ENCODE peak calls at places on chromosomes 5 and 9, in six cellular contexts. J is right atrium auricular region; D is left lung; E is effector memory CD4-positive, alpha-beta T cell; R is small intestine; U is gastrocnemius medialis. V is an unnamed sample.
A peak's percentile ranks its signal among the peaks of the same experiment; 100 is the strongest.

GRCh38 chr5:131814990-131815389 is 18.2 kb upstream of the FNIP1 start:
- DNase-seq in J (no peak), D (no peak), E (no peak), R (peak; percentile 72), U (no peak), V (no peak)

GRCh38 chr5:140189977-140190867 is 15.2 kb downstream of the CYSTM1 start:
- DNase-seq in J (no peak), D (no peak), E (no peak), R (no peak), U (peak; percentile 45), V (no peak)

GRCh38 chr9:20563917-20564316 is 58.4 kb downstream of the MLLT3 start:
- DNase-seq in J (no peak), D (no peak), E (no peak), R (no peak), U (no peak), V (no peak)

GRCh38 chr5:167105951-167106350 is 1185.5 kb upstream of the WWC1 start:
- DNase-seq in J (no peak), D (no peak), E (no peak), R (no peak), U (no peak), V (no peak)

GRCh38 chr5:669842-670395 is 23.2 kb downstream of the TPPP start:
- DNase-seq in J (no peak), D (peak; percentile 74), E (no peak), R (no peak), U (no peak), V (peak; percentile 61)

GRCh38 chr5:115810776-115811175 is 5.7 kb downstream of the CDO1 start:
- DNase-seq in J (no peak), D (no peak), E (no peak), R (no peak), U (no peak), V (no peak)

GRCh38 chr9:117405950-117406705 is 8.7 kb downstream of the ASTN2 start:
- DNase-seq in J (no peak), D (no peak), E (no peak), R (no peak), U (no peak), V (no peak)

GRCh38 chr9:123679330-123679987 is 250.5 kb downstream of the DENND1A start:
- DNase-seq in J (no peak), D (no peak), E (no peak), R (peak; percentile 17), U (no peak), V (no peak)

GRCh38 chr5:12367973-12368372 is 463.7 kb upstream of the CTNND2 start:
- DNase-seq in J (no peak), D (no peak), E (no peak), R (no peak), U (no peak), V (no peak)

GRCh38 chr9:84501587-84501986 is 161.0 kb upstream of the SLC28A3 start:
- DNase-seq in J (no peak), D (no peak), E (no peak), R (no peak), U (no peak), V (no peak)

GRCh38 chr5:133261993-133262392 is 210.2 kb downstream of the HSPA4 start:
- DNase-seq in J (no peak), D (no peak), E (no peak), R (no peak), U (no peak), V (no peak)

GRCh38 chr5:73234156-73234555 is 61.2 kb downstream of the TMEM174 start:
- DNase-seq in J (no peak), D (peak; percentile 59), E (no peak), R (no peak), U (no peak), V (no peak)

GRCh38 chr5:6703791-6704190 is 9.4 kb upstream of the TENT4A start:
- DNase-seq in J (no peak), D (no peak), E (no peak), R (no peak), U (no peak), V (no peak)

GRCh38 chr9:137384116-137384756 is 38.7 kb downstream of the EXD3 start:
- DNase-seq in J (no peak), D (no peak), E (no peak), R (no peak), U (no peak), V (no peak)

GRCh38 chr5:170572453-170572852 is 68.6 kb downstream of the KCNIP1 start:
- DNase-seq in J (no peak), D (no peak), E (no peak), R (no peak), U (no peak), V (no peak)

GRCh38 chr9:133148351-133149129 is 15.2 kb downstream of the GBGT1 start:
- DNase-seq in J (no peak), D (peak; percentile 91), E (peak; percentile 59), R (peak; percentile 61), U (no peak), V (peak; percentile 88)

GRCh38 chr5:169637085-169637855 is at the start of gene DOCK2:
- DNase-seq in J (no peak), D (peak; percentile 97), E (peak; percentile 42), R (peak; percentile 14), U (peak; percentile 30), V (peak; percentile 87)

GRCh38 chr9:37998881-37999311 is 70.1 kb downstream of the SHB start:
- DNase-seq in J (no peak), D (no peak), E (no peak), R (no peak), U (no peak), V (no peak)

GRCh38 chr9:89633404-89633803 is 28.6 kb downstream of the GADD45G start:
- DNase-seq in J (no peak), D (no peak), E (no peak), R (no peak), U (no peak), V (no peak)

GRCh38 chr9:136686794-136687711 is at the start of gene AGPAT2:
- DNase-seq in J (peak; percentile 74), D (peak; percentile 95), E (peak; percentile 49), R (peak; percentile 85), U (peak; percentile 79), V (peak; percentile 94)

GRCh38 chr9:109213300-109214121 is 46.5 kb upstream of the FRRS1L start:
- DNase-seq in J (no peak), D (no peak), E (no peak), R (no peak), U (no peak), V (no peak)

GRCh38 chr5:74056789-74057164 is 430.8 kb downstream of the ARHGEF28 start:
- DNase-seq in J (no peak), D (no peak), E (no peak), R (peak; percentile 54), U (no peak), V (no peak)

GRCh38 chr5:900781-901180 is 8.1 kb downstream of the TRIP13 start:
- DNase-seq in J (no peak), D (no peak), E (no peak), R (no peak), U (no peak), V (no peak)

GRCh38 chr5:111072949-111073682 is 1.6 kb downstream of the TSLP start:
- DNase-seq in J (peak; percentile 66), D (peak; percentile 88), E (peak; percentile 24), R (peak; percentile 17), U (peak; percentile 58), V (peak; percentile 85)

GRCh38 chr5:92594031-92594430 is 987.0 kb downstream of the NR2F1-AS1 start:
- DNase-seq in J (no peak), D (no peak), E (no peak), R (no peak), U (no peak), V (no peak)

GRCh38 chr9:107020040-107020530 is 157.1 kb downstream of the ZNF462 start:
- DNase-seq in J (no peak), D (no peak), E (no peak), R (no peak), U (no peak), V (no peak)

GRCh38 chr5:14701556-14701955 is 37.0 kb downstream of the OTULIN start:
- DNase-seq in J (no peak), D (no peak), E (no peak), R (no peak), U (no peak), V (no peak)
- H3K27ac ChIP-seq in J (no peak overlapping the region), D (no peak overlapping the region), E (no peak overlapping the region), R (no peak overlapping the region), U (no peak overlapping the region), V (peak overlapping the region; percentile 6)

DNA sequence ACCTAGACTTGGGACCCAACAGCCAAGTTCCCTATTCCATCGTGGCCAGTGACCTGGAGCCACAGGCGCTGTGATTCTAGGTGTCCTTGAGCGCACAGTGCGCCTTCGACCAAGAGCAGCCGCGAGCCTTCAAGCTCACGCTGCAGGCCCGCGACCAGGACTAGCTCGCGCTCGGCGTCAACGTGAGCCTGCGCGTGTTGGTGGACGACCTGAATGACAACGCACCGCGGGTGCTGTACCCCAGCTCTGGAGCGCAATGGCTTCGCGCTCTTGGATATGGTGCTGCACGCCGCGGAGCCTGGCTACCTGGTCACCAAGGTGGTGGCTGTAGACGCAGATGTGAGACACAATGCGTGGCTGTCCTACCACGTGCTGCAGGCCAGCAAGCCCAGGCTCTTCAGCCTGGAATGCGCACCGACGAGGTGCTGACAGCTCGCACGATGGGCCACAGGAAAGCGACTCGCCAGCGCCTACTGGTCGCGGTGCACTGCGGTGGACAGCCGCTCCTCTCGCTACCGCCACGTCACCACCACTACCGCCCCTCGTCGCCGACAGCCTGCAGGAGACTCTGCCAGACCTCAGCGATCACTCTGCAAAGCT is 11.4 kb downstream of the PCDHGA12 start:
- DNase-seq in J (no peak), D (no peak), E (no peak), R (no peak), U (no peak), V (no peak)
- H3K9me3 ChIP-seq in J (peaks cover 5% of the 10 kb centered on the region), D (peaks cover 48% of the 10 kb centered on the region), E (no peaks in the 10 kb centered on the region), R (no peaks in the 10 kb centered on the region), U (no peaks in the 10 kb centered on the region), V (peaks cover 19% of the 10 kb centered on the region)

DNA sequence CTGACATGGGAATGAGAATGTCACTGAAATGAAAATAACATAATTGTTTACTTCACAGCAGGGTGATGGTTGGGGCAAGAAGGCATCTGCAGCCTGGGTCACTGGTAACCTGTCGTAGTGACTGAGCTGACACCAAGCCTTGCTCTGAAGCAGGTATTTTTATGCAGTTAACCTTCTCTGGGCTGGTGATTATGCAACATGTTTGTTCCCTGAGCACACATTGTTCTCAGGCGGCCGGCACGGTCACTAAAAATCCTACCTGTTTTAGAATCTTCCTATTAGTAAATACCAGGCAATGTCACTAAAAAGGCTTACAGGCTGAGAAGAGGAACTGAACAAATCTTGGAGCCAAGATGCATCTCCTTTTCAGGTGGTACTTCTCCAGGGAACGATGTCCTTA is 157.8 kb upstream of the NR3C1 start:
- DNase-seq in J (no peak), D (no peak), E (no peak), R (no peak), U (peak; percentile 23), V (no peak)
- H3K4me3 ChIP-seq in J (no peak overlapping the region), D (no peak overlapping the region), E (no peak overlapping the region), R (no peak overlapping the region), U (no peak overlapping the region), V (no peak overlapping the region)

GRCh38 chr5:104061707-104062106 is 499.1 kb upstream of the NUDT12 start:
- DNase-seq in J (no peak), D (no peak), E (no peak), R (no peak), U (no peak), V (no peak)

GRCh38 chr5:104062495-104063377 is 500.1 kb upstream of the NUDT12 start:
- DNase-seq in J (no peak), D (no peak), E (no peak), R (no peak), U (no peak), V (no peak)
- H3K27ac ChIP-seq in J (no peak overlapping the region), D (no peak overlapping the region), E (no peak overlapping the region), R (no peak overlapping the region), U (no peak overlapping the region), V (no peak overlapping the region)

GRCh38 chr5:148875205-148875875 is 48.9 kb downstream of the ADRB2 start:
- DNase-seq in J (no peak), D (no peak), E (no peak), R (no peak), U (no peak), V (no peak)
- H3K9me3 ChIP-seq in J (no peaks in the 10 kb centered on the region), D (no peaks in the 10 kb centered on the region), E (no peaks in the 10 kb centered on the region), R (no peaks in the 10 kb centered on the region), U (no peaks in the 10 kb centered on the region), V (no peaks in the 10 kb centered on the region)

V was measured in upper lobe of right lung.